ENCODE peak calls at places on chromosome 2, in nine cellular contexts. R is Panc1; G is cardiac muscle cell; D is HL-60; Z is gastrocnemius medialis; I is left ventricle myocardium inferior; O is thyroid gland; U is pancreas; B is CD8-positive, alpha-beta T cell. N is an unnamed sample.
A peak's percentile ranks its signal among the peaks of the same experiment; 100 is the strongest.

GRCh38 chr2:229642371-229642770 is 72.0 kb downstream of the DNER start:
- DNase-seq in R (no peak), G (no peak), D (no peak), Z (no peak), I (no peak), O (no peak), U (peak; percentile 60), B (no peak), N (peak; percentile 59)

GRCh38 chr2:217714268-217714643 is 288.5 kb downstream of the TNS1 start:
- DNase-seq in R (no peak), G (peak; percentile 77), D (no peak), Z (no peak), I (peak; percentile 60), O (no peak), U (no peak), B (no peak), N (no peak)

GRCh38 chr2:223930002-223930976 is 14.8 kb downstream of the WDFY1 start:
- DNase-seq in R (no peak), G (no peak), D (peak; percentile 44), Z (peak; percentile 67), I (peak; percentile 62), O (peak; percentile 46), U (peak; percentile 13), B (no peak), N (peak; percentile 37)

GRCh38 chr2:127218843-127219715 is 1.0 kb downstream of the CYP27C1 start:
- DNase-seq in R (no peak), G (peak; percentile 13), D (no peak), Z (no peak), I (no peak), O (no peak), U (no peak), B (no peak), N (no peak)

GRCh38 chr2:205706769-205707375 is 24.6 kb downstream of the NRP2 start:
- DNase-seq in R (no peak), G (peak; percentile 89), D (peak; percentile 51), Z (no peak), I (peak; percentile 67), O (peak; percentile 91), U (no peak), B (peak; percentile 19), N (no peak)

GRCh38 chr2:45052388-45052928 is 43.2 kb upstream of the SIX2 start:
- DNase-seq in R (no peak), G (no peak), D (no peak), Z (no peak), I (no peak), O (no peak), U (no peak), B (no peak), N (no peak)

GRCh38 chr2:185785851-185786473 is 47.4 kb downstream of the FSIP2 start:
- DNase-seq in R (no peak), G (no peak), D (no peak), Z (no peak), I (no peak), O (no peak), U (no peak), B (no peak), N (no peak)

GRCh38 chr2:239302808-239303557 is 97.8 kb downstream of the HDAC4 start:
- DNase-seq in R (no peak), G (no peak), D (no peak), Z (no peak), I (peak; percentile 13), O (no peak), U (no peak), B (no peak), N (peak; percentile 22)

GRCh38 chr2:241893265-241893664 is 23.7 kb downstream of the RTP5 start:
- DNase-seq in R (no peak), G (no peak), D (no peak), Z (no peak), I (no peak), O (no peak), U (peak; percentile 19), B (no peak), N (no peak)

GRCh38 chr2:162316590-162316989 is 1.9 kb downstream of the IFIH1 start:
- DNase-seq in R (no peak), G (no peak), D (no peak), Z (no peak), I (no peak), O (no peak), U (no peak), B (no peak), N (no peak)

DNA sequence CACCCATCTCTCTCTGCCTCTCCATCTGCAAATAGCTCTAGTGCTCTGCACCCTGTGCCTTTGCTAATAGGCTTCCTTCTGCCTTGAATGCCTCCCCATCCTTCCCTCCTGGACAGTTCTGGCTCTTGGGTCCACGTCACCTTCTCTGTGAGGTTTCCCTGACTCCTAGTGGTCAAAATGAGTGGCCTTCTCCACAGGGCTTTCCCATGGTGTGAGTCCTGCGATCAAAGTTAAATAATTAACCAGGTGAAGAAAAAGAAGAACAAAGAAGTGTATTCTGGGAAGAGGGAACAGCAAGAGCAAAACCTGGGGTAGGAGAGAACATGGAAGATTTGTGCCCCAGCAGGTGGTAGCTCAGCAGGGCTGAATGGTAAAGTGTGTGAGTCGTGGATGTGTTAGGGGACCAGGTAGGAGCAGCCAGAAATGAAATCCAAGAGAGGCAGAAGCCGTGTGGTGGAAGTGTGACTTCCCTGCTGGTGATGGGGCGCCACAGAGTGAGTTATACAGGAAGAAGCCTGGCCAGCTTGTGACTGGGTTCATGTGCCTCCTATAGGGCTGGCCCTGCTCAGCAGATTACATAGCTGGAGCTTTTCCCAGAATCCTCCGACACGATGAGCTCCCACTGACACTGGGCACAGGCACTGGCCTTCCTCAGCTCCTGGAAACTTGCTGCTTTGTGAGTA is 93.8 kb upstream of the LDAH start:
- DNase-seq in R (no peak), G (peak; percentile 8), D (no peak), Z (no peak), I (no peak), O (no peak), U (no peak), B (no peak), N (no peak)
- TF ChIP-seq CTCF in R (no peak), G (peak; percentile 19), D (no peak), Z (no peak), I (peak; percentile 39), O (no peak), U (no peak), B (no peak), N (no peak)

GRCh38 chr2:159073256-159073655 is 104.8 kb downstream of the TANC1 start:
- DNase-seq in R (no peak), G (peak; percentile 50), D (no peak), Z (no peak), I (no peak), O (no peak), U (no peak), B (no peak), N (no peak)

GRCh38 chr2:159070235-159070634 is 101.8 kb downstream of the TANC1 start:
- DNase-seq in R (no peak), G (no peak), D (no peak), Z (no peak), I (no peak), O (no peak), U (no peak), B (no peak), N (no peak)

GRCh38 chr2:159074605-159075004 is 106.2 kb downstream of the TANC1 start:
- DNase-seq in R (no peak), G (no peak), D (no peak), Z (no peak), I (no peak), O (peak; percentile 36), U (no peak), B (no peak), N (no peak)

GRCh38 chr2:159071190-159071915 is 102.9 kb downstream of the TANC1 start:
- DNase-seq in R (no peak), G (peak; percentile 59), D (no peak), Z (no peak), I (no peak), O (no peak), U (no peak), B (no peak), N (no peak)

GRCh38 chr2:159072795-159073194 is 104.4 kb downstream of the TANC1 start:
- DNase-seq in R (no peak), G (peak; percentile 64), D (no peak), Z (no peak), I (no peak), O (no peak), U (no peak), B (no peak), N (no peak)
- H3K27ac ChIP-seq in R (peak overlapping the region; percentile 31), G (no peak overlapping the region), D (no peak overlapping the region), Z (no peak overlapping the region), I (no peak overlapping the region), O (peak overlapping the region; percentile 12), U (no peak overlapping the region), B (no peak overlapping the region), N (no peak overlapping the region)

DNA sequence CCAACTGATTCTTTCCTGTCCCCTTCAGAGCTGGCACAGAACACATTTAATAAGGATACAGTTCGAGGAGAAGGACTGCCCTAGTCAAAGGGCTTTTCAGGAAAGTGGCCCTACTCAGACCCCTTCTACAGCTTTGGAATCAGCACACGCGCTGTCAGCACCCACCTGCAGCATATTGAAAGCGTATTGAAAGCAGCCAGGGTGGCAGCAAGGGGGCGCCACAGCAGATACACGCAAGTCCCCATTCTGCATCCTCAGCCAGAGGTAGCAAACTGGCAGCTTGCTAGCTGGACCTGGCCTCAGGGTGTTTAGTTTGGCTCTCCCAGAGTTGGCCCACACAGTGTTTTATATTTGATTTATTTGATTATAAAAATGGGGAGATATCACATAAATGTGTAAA is 101.0 kb upstream of the NT5C1B start:
- DNase-seq in R (no peak), G (no peak), D (no peak), Z (no peak), I (no peak), O (no peak), U (no peak), B (no peak), N (no peak)
- TF ChIP-seq CTCF in R (peak; percentile 15), G (peak; percentile 5), D (no peak), Z (no peak), I (no peak), O (no peak), U (no peak), B (no peak), N (no peak)

DNA sequence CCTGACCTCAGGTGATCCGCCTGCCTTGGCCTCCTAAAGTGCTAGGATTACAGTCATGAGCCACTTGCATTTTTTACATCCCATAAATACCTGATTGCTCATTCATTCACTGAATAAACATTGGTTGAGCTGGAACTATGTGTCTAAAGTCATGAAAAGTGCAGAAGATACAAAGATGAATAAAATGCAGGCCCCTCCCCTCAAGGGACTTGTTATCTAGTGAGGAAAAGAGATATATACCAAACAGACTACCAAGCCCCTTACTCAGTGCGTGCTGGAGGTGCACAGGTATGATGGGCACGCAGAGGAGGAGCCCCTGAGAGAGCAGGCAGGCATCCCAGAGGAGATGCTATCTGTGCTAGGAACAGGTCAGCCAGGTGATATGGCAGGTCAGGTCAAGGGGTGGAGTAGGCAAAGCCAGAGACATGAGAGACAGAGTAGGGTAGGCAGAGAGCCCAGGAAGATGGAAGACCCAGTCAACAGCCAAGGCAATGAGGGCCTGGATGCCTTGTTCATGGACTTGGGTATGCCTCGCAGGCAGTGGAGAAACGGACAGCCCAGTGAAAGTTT is 7.7 kb downstream of the FHL2 start:
- DNase-seq in R (peak; percentile 74), G (no peak), D (no peak), Z (no peak), I (no peak), O (no peak), U (no peak), B (no peak), N (no peak)
- H3K27ac ChIP-seq in R (peak overlapping the region; percentile 100), G (peak overlapping the region; percentile 68), D (no peak overlapping the region), Z (no peak overlapping the region), I (peak overlapping the region; percentile 85), O (peak overlapping the region; percentile 1), U (no peak overlapping the region), B (no peak overlapping the region), N (peak overlapping the region; percentile 26)

N was measured in stomach.